ENCODE peak calls at places on chromosome 16, in eight cellular contexts. M is germinal center, F is psoas muscle, H is 8988T, U is left ventricle myocardium inferior, O is anterior cingulate cortex, Q is IMR-90, J is pancreas. L is an unnamed sample.

GRCh38 chr16:79171504-79172240 is 428.9 kb downstream of the MAF start:
- DNase-seq in M (no peak), F (no peak), H (no peak), U (no peak), O (no peak), Q (no peak), J (no peak), L (no peak)

GRCh38 chr16:51392651-51393187 is 241.6 kb upstream of the SALL1 start:
- DNase-seq in M (no peak), F (peak), H (no peak), U (no peak), O (no peak), Q (peak), J (no peak), L (no peak)

GRCh38 chr16:57474671-57475661 is 11.3 kb downstream of the DOK4 start:
- DNase-seq in M (no peak), F (peak), H (no peak), U (no peak), O (no peak), Q (no peak), J (peak), L (no peak)

GRCh38 chr16:3242709-3243108 is 7.8 kb upstream of the ZNF200 start:
- DNase-seq in M (no peak), F (no peak), H (no peak), U (no peak), O (no peak), Q (no peak), J (no peak), L (no peak)

GRCh38 chr16:84737658-84738057 is 37.9 kb downstream of the USP10 start:
- DNase-seq in M (no peak), F (no peak), H (no peak), U (no peak), O (no peak), Q (no peak), J (peak), L (no peak)

GRCh38 chr16:88455610-88456355 is 2.7 kb downstream of the ZFPM1 start:
- DNase-seq in M (peak), F (no peak), H (peak), U (no peak), O (no peak), Q (peak), J (no peak), L (peak)

GRCh38 chr16:11271610-11272009 is 1.8 kb downstream of the PRM3 start:
- DNase-seq in M (no peak), F (no peak), H (no peak), U (no peak), O (no peak), Q (no peak), J (no peak), L (no peak)

GRCh38 chr16:11630230-11631056 is 37.8 kb upstream of the SNN start:
- DNase-seq in M (no peak), F (no peak), H (no peak), U (no peak), O (no peak), Q (no peak), J (no peak), L (no peak)

GRCh38 chr16:13083687-13084086 is 182.3 kb downstream of the SHISA9 start:
- DNase-seq in M (no peak), F (no peak), H (no peak), U (no peak), O (no peak), Q (no peak), J (peak), L (no peak)

GRCh38 chr16:23534868-23535860 is 22.0 kb downstream of the EARS2 start:
- DNase-seq in M (no peak), F (peak), H (no peak), U (no peak), O (no peak), Q (peak), J (peak), L (no peak)

GRCh38 chr16:62205459-62205858 is 169.2 kb upstream of the CDH8 start:
- DNase-seq in M (no peak), F (no peak), H (no peak), U (no peak), O (no peak), Q (no peak), J (no peak), L (no peak)

GRCh38 chr16:65889533-65889966 is 476.9 kb upstream of the CDH5 start:
- DNase-seq in M (no peak), F (no peak), H (no peak), U (no peak), O (no peak), Q (peak), J (no peak), L (no peak)

GRCh38 chr16:29290631-29291247 is 115.8 kb downstream of the NPIPB11 start:
- DNase-seq in M (no peak), F (peak), H (peak), U (peak), O (no peak), Q (peak), J (peak), L (peak)

GRCh38 chr16:50863673-50864144 is 121.8 kb downstream of the CYLD start:
- DNase-seq in M (no peak), F (no peak), H (no peak), U (no peak), O (no peak), Q (no peak), J (no peak), L (no peak)

GRCh38 chr16:20004931-20005330 is 68.8 kb downstream of the GPR139 start:
- DNase-seq in M (no peak), F (no peak), H (no peak), U (no peak), O (no peak), Q (no peak), J (no peak), L (no peak)

L was measured in effector memory CD4-positive, alpha-beta T cell.